ENCODE peak calls at places on chromosomes 6 and 20, in seven cellular contexts. One of them, this sample, is unnamed.
A peak's percentile ranks its signal among the peaks of the same experiment; 100 is the strongest.

GRCh38 chr6:159229526-159229925 is 60.3 kb downstream of the FNDC1 start:
- DNase-seq in keratinocyte: no peak
- DNase-seq in left lung: no peak
- DNase-seq in endothelial cell of umbilical vein: no peak
- DNase-seq in GM23248: no peak
- DNase-seq in OCI-LY7: no peak
- DNase-seq in sigmoid colon: no peak
- DNase-seq in this sample: no peak

GRCh38 chr6:126983779-126984178 is 134.7 kb upstream of the RSPO3 start:
- DNase-seq in keratinocyte: no peak
- DNase-seq in left lung: no peak
- DNase-seq in endothelial cell of umbilical vein: no peak
- DNase-seq in OCI-LY7: no peak
- DNase-seq in GM23248: no peak
- DNase-seq in sigmoid colon: no peak
- DNase-seq in this sample: no peak

GRCh38 chr6:97053643-97054411 is 129.3 kb downstream of the KLHL32 start:
- DNase-seq in sigmoid colon: no peak
- DNase-seq in endothelial cell of umbilical vein: peak; percentile 29
- DNase-seq in left lung: no peak
- DNase-seq in GM23248: peak; percentile 51
- DNase-seq in keratinocyte: no peak
- DNase-seq in OCI-LY7: peak; percentile 23
- DNase-seq in this sample: no peak

GRCh38 chr6:37674161-37674560 is 23.5 kb downstream of the MDGA1 start:
- DNase-seq in GM23248: no peak
- DNase-seq in sigmoid colon: no peak
- DNase-seq in left lung: no peak
- DNase-seq in keratinocyte: no peak
- DNase-seq in OCI-LY7: no peak
- DNase-seq in endothelial cell of umbilical vein: no peak
- DNase-seq in this sample: no peak

GRCh38 chr6:32854376-32855178 is 585 bp downstream of the PSMB9 start:
- DNase-seq in OCI-LY7: peak; percentile 74
- DNase-seq in endothelial cell of umbilical vein: no peak
- DNase-seq in left lung: peak; percentile 66
- DNase-seq in sigmoid colon: peak; percentile 81
- DNase-seq in GM23248: peak; percentile 71
- DNase-seq in keratinocyte: no peak
- DNase-seq in this sample: peak; percentile 19

GRCh38 chr6:151186931-151187330 is 52.8 kb upstream of the AKAP12 start:
- DNase-seq in left lung: no peak
- DNase-seq in sigmoid colon: no peak
- DNase-seq in endothelial cell of umbilical vein: no peak
- DNase-seq in OCI-LY7: no peak
- DNase-seq in keratinocyte: no peak
- DNase-seq in GM23248: no peak
- DNase-seq in this sample: no peak

GRCh38 chr6:155100591-155100990 is 105.5 kb downstream of the TIAM2 start:
- DNase-seq in sigmoid colon: no peak
- DNase-seq in keratinocyte: no peak
- DNase-seq in GM23248: no peak
- DNase-seq in OCI-LY7: no peak
- DNase-seq in left lung: no peak
- DNase-seq in endothelial cell of umbilical vein: no peak
- DNase-seq in this sample: no peak

GRCh38 chr20:25600632-25601031 is 15.3 kb upstream of the NINL start:
- DNase-seq in keratinocyte: no peak
- DNase-seq in endothelial cell of umbilical vein: no peak
- DNase-seq in OCI-LY7: no peak
- DNase-seq in left lung: no peak
- DNase-seq in GM23248: no peak
- DNase-seq in sigmoid colon: no peak
- DNase-seq in this sample: no peak

GRCh38 chr6:110755411-110755834 is 59.8 kb downstream of the CDK19 start:
- DNase-seq in endothelial cell of umbilical vein: no peak
- DNase-seq in GM23248: no peak
- DNase-seq in keratinocyte: no peak
- DNase-seq in sigmoid colon: no peak
- DNase-seq in left lung: no peak
- DNase-seq in OCI-LY7: no peak
- DNase-seq in this sample: no peak

GRCh38 chr6:137552809-137553208 is 58.6 kb upstream of the OLIG3 start:
- DNase-seq in keratinocyte: no peak
- DNase-seq in GM23248: no peak
- DNase-seq in left lung: no peak
- DNase-seq in endothelial cell of umbilical vein: no peak
- DNase-seq in sigmoid colon: no peak
- DNase-seq in OCI-LY7: no peak
- DNase-seq in this sample: no peak

GRCh38 chr20:34859367-34859766 is 13.3 kb downstream of the GGT7 start:
- DNase-seq in GM23248: no peak
- DNase-seq in left lung: no peak
- DNase-seq in keratinocyte: no peak
- DNase-seq in endothelial cell of umbilical vein: no peak
- DNase-seq in sigmoid colon: no peak
- DNase-seq in OCI-LY7: no peak
- DNase-seq in this sample: no peak

GRCh38 chr6:144745434-144745833 is 460.3 kb downstream of the UTRN start:
- DNase-seq in sigmoid colon: no peak
- DNase-seq in OCI-LY7: no peak
- DNase-seq in endothelial cell of umbilical vein: no peak
- DNase-seq in left lung: no peak
- DNase-seq in GM23248: no peak
- DNase-seq in keratinocyte: no peak
- DNase-seq in this sample: no peak

GRCh38 chr6:35757461-35758123 is 18.8 kb upstream of the CLPSL2 start:
- DNase-seq in left lung: no peak
- DNase-seq in endothelial cell of umbilical vein: peak; percentile 32
- DNase-seq in sigmoid colon: no peak
- DNase-seq in OCI-LY7: peak; percentile 66
- DNase-seq in GM23248: peak; percentile 40
- DNase-seq in keratinocyte: no peak
- DNase-seq in this sample: no peak

GRCh38 chr6:62516287-62517152 is 230.5 kb upstream of the KHDRBS2 start:
- DNase-seq in sigmoid colon: no peak
- DNase-seq in OCI-LY7: peak; percentile 75
- DNase-seq in keratinocyte: no peak
- DNase-seq in left lung: no peak
- DNase-seq in GM23248: no peak
- DNase-seq in endothelial cell of umbilical vein: no peak
- DNase-seq in this sample: no peak

GRCh38 chr6:167392631-167393301 is 67.9 kb downstream of the TTLL2 start:
- DNase-seq in left lung: no peak
- DNase-seq in GM23248: peak; percentile 8
- DNase-seq in OCI-LY7: no peak
- DNase-seq in keratinocyte: no peak
- DNase-seq in sigmoid colon: no peak
- DNase-seq in endothelial cell of umbilical vein: peak; percentile 6
- DNase-seq in this sample: no peak

GRCh38 chr6:15430947-15431405 is 185.1 kb downstream of the JARID2 start:
- DNase-seq in endothelial cell of umbilical vein: no peak
- DNase-seq in left lung: no peak
- DNase-seq in GM23248: peak; percentile 52
- DNase-seq in OCI-LY7: no peak
- DNase-seq in sigmoid colon: no peak
- DNase-seq in keratinocyte: no peak
- DNase-seq in this sample: no peak

GRCh38 chr6:1910621-1911407 is 301.1 kb downstream of the FOXC1 start:
- DNase-seq in OCI-LY7: no peak
- DNase-seq in GM23248: peak; percentile 12
- DNase-seq in endothelial cell of umbilical vein: peak; percentile 78
- DNase-seq in sigmoid colon: no peak
- DNase-seq in left lung: no peak
- DNase-seq in keratinocyte: no peak
- DNase-seq in this sample: no peak

GRCh38 chr6:148342146-148343027 is at the start of gene SASH1:
- DNase-seq in OCI-LY7: no peak
- DNase-seq in GM23248: peak; percentile 87
- DNase-seq in keratinocyte: no peak
- DNase-seq in sigmoid colon: peak; percentile 84
- DNase-seq in endothelial cell of umbilical vein: peak; percentile 89
- DNase-seq in left lung: peak; percentile 55
- DNase-seq in this sample: peak; percentile 79

GRCh38 chr6:134482585-134483346 is 164.9 kb upstream of the SGK1 start:
- DNase-seq in sigmoid colon: no peak
- DNase-seq in keratinocyte: no peak
- DNase-seq in endothelial cell of umbilical vein: peak; percentile 60
- DNase-seq in GM23248: no peak
- DNase-seq in OCI-LY7: no peak
- DNase-seq in left lung: no peak
- DNase-seq in this sample: no peak

GRCh38 chr6:98470821-98471220 is 363.6 kb upstream of the POU3F2 start:
- DNase-seq in endothelial cell of umbilical vein: no peak
- DNase-seq in left lung: no peak
- DNase-seq in keratinocyte: no peak
- DNase-seq in GM23248: no peak
- DNase-seq in OCI-LY7: no peak
- DNase-seq in sigmoid colon: no peak
- DNase-seq in this sample: no peak

GRCh38 chr6:5132741-5133140 is 47.6 kb downstream of the PPP1R3G start:
- DNase-seq in endothelial cell of umbilical vein: peak; percentile 90
- DNase-seq in keratinocyte: no peak
- DNase-seq in GM23248: peak; percentile 93
- DNase-seq in left lung: peak; percentile 64
- DNase-seq in sigmoid colon: peak; percentile 89
- DNase-seq in OCI-LY7: peak; percentile 17
- DNase-seq in this sample: no peak

GRCh38 chr6:80771941-80772340 is 665.5 kb downstream of the BCKDHB start:
- DNase-seq in sigmoid colon: no peak
- DNase-seq in endothelial cell of umbilical vein: peak; percentile 18
- DNase-seq in keratinocyte: no peak
- DNase-seq in OCI-LY7: no peak
- DNase-seq in GM23248: peak; percentile 52
- DNase-seq in left lung: no peak
- DNase-seq in this sample: no peak

GRCh38 chr20:6993016-6993415 is 225.5 kb downstream of the BMP2 start:
- DNase-seq in keratinocyte: peak; percentile 74
- DNase-seq in sigmoid colon: no peak
- DNase-seq in left lung: no peak
- DNase-seq in OCI-LY7: no peak
- DNase-seq in endothelial cell of umbilical vein: no peak
- DNase-seq in GM23248: peak; percentile 33
- DNase-seq in this sample: no peak

GRCh38 chr6:39684790-39685485 is 40.3 kb downstream of the KIF6 start:
- DNase-seq in endothelial cell of umbilical vein: no peak
- DNase-seq in left lung: no peak
- DNase-seq in OCI-LY7: no peak
- DNase-seq in GM23248: peak; percentile 70
- DNase-seq in sigmoid colon: no peak
- DNase-seq in keratinocyte: no peak
- DNase-seq in this sample: peak; percentile 30

GRCh38 chr20:34537651-34538050 is 20.9 kb upstream of the MAP1LC3A start:
- DNase-seq in sigmoid colon: peak; percentile 54
- DNase-seq in left lung: no peak
- DNase-seq in GM23248: no peak
- DNase-seq in endothelial cell of umbilical vein: no peak
- DNase-seq in keratinocyte: no peak
- DNase-seq in OCI-LY7: no peak
- DNase-seq in this sample: peak; percentile 34

GRCh38 chr6:154370545-154370944 is 13.9 kb upstream of the IPCEF1 start:
- DNase-seq in sigmoid colon: no peak
- DNase-seq in keratinocyte: no peak
- DNase-seq in OCI-LY7: peak; percentile 5
- DNase-seq in left lung: no peak
- DNase-seq in endothelial cell of umbilical vein: peak; percentile 59
- DNase-seq in GM23248: peak; percentile 57
- DNase-seq in this sample: peak; percentile 15

DNA sequence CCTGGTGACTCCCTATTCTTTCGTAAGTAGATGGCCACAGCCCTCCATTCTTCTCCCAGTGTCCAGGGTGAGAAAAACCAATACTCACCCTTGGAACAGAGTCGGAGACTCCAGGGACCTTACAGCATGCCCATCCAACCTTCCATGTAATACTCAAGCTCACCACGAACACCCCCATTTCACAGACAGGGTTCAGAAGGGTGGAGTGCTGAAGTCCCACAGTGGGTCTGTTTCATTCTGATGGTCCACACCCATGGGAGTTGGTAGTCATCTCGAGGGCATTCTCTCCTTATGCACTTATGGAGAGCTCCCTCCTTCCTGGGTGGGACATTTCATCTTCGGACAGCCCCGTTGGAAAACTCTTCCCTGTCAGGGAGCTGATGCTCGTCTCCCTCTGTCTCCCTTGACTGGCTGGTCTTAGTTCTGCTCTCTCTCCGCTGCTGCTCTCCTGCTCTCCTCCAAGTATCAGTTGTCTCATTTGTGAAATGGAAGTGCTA is 38.9 kb downstream of the COX4I2 start:
- DNase-seq in GM23248: no peak
- DNase-seq in left lung: no peak
- DNase-seq in sigmoid colon: no peak
- DNase-seq in OCI-LY7: no peak
- DNase-seq in keratinocyte: no peak
- DNase-seq in endothelial cell of umbilical vein: no peak
- DNase-seq in this sample: no peak
- H3K4me1 ChIP-seq in GM23248: peaks cover 33% of the 10 kb centered on the region
- H3K4me1 ChIP-seq in left lung: peaks cover 50% of the 10 kb centered on the region
- H3K4me1 ChIP-seq in sigmoid colon: peaks cover 22% of the 10 kb centered on the region
- H3K4me1 ChIP-seq in OCI-LY7: peaks cover 82% of the 10 kb centered on the region
- H3K4me1 ChIP-seq in keratinocyte: peaks cover 42% of the 10 kb centered on the region
- H3K4me1 ChIP-seq in endothelial cell of umbilical vein: peaks cover 63% of the 10 kb centered on the region
- H3K4me1 ChIP-seq in this sample: peaks cover 30% of the 10 kb centered on the region

GRCh38 chr20:57578476-57579165 is 17.7 kb downstream of the PCK1 start:
- DNase-seq in GM23248: no peak
- DNase-seq in keratinocyte: no peak
- DNase-seq in endothelial cell of umbilical vein: no peak
- DNase-seq in sigmoid colon: no peak
- DNase-seq in left lung: no peak
- DNase-seq in OCI-LY7: no peak
- DNase-seq in this sample: no peak
- H3K9me3 ChIP-seq in GM23248: no peaks in the 10 kb centered on the region
- H3K9me3 ChIP-seq in keratinocyte: no peaks in the 10 kb centered on the region
- H3K9me3 ChIP-seq in endothelial cell of umbilical vein: no peaks in the 10 kb centered on the region
- H3K9me3 ChIP-seq in sigmoid colon: no peaks in the 10 kb centered on the region
- H3K9me3 ChIP-seq in left lung: no peaks in the 10 kb centered on the region
- H3K9me3 ChIP-seq in OCI-LY7: no peaks in the 10 kb centered on the region
- H3K9me3 ChIP-seq in this sample: no peaks in the 10 kb centered on the region

GRCh38 chr6:90284236-90284744 is 12.4 kb downstream of the BACH2 start:
- DNase-seq in OCI-LY7: no peak
- DNase-seq in keratinocyte: no peak
- DNase-seq in sigmoid colon: no peak
- DNase-seq in endothelial cell of umbilical vein: peak; percentile 90
- DNase-seq in GM23248: peak; percentile 95
- DNase-seq in left lung: peak; percentile 52
- DNase-seq in this sample: no peak
- H3K4me1 ChIP-seq in OCI-LY7: peaks cover 93% of the 10 kb centered on the region
- H3K4me1 ChIP-seq in keratinocyte: peaks cover 19% of the 10 kb centered on the region
- H3K4me1 ChIP-seq in sigmoid colon: peaks cover 15% of the 10 kb centered on the region
- H3K4me1 ChIP-seq in endothelial cell of umbilical vein: peaks cover 22% of the 10 kb centered on the region
- H3K4me1 ChIP-seq in GM23248: peaks cover 21% of the 10 kb centered on the region
- H3K4me1 ChIP-seq in left lung: peaks cover 10% of the 10 kb centered on the region
- H3K4me1 ChIP-seq in this sample: peaks cover 7% of the 10 kb centered on the region

DNA sequence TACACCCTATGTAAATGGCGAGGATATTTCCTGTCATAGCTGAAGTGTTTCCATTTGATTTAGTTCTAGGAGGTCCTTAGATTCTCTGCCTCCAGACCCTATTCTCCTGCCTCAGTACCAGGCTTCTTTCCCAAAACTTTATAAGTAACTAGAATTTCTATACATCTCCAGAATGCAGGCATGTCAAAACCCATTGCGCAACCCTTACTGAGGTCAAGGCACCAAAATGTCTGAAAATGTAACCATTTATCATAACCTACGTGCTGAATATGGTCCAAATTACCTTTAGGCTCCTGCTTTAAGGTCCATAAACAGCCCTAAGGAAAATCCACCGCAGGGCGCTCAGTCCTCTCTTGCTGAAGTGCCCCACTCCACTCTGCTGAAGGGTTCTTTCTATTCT is 37.5 kb upstream of the MC3R start:
- DNase-seq in left lung: no peak
- DNase-seq in sigmoid colon: no peak
- DNase-seq in OCI-LY7: no peak
- DNase-seq in GM23248: no peak
- DNase-seq in keratinocyte: no peak
- DNase-seq in endothelial cell of umbilical vein: no peak
- DNase-seq in this sample: no peak
- H3K9me3 ChIP-seq in left lung: no peaks in the 10 kb centered on the region
- H3K9me3 ChIP-seq in sigmoid colon: no peaks in the 10 kb centered on the region
- H3K9me3 ChIP-seq in OCI-LY7: no peaks in the 10 kb centered on the region
- H3K9me3 ChIP-seq in GM23248: no peaks in the 10 kb centered on the region
- H3K9me3 ChIP-seq in keratinocyte: no peaks in the 10 kb centered on the region
- H3K9me3 ChIP-seq in endothelial cell of umbilical vein: peaks cover 5% of the 10 kb centered on the region
- H3K9me3 ChIP-seq in this sample: no peaks in the 10 kb centered on the region

This sample was measured in pancreas.